ENCODE peak calls at places on chromosomes 2 and 18, in seven cellular contexts. D is kidney epithelial cell, Q is astrocyte, R is colonic mucosa, M is Calu3, N is WTC11, U is fibroblast of lung. Y is an unnamed sample.

GRCh38 chr18:37238271-37238670 is 327.3 kb downstream of the CELF4 start:
- DNase-seq in D (no peak), Q (no peak), R (no peak), M (no peak), N (no peak), U (no peak), Y (no peak)

GRCh38 chr2:212548459-212548815 is 9.8 kb upstream of the ERBB4 start:
- DNase-seq in D (no peak), Q (peak; percentile 29), R (no peak), M (peak; percentile 39), N (no peak), U (peak; percentile 34), Y (no peak)

GRCh38 chr18:58325521-58325908 is 281.5 kb downstream of the NEDD4L start:
- DNase-seq in D (no peak), Q (no peak), R (no peak), M (no peak), N (no peak), U (no peak), Y (no peak)

GRCh38 chr2:162156149-162156548 is 4.1 kb upstream of the GCG start:
- DNase-seq in D (no peak), Q (no peak), R (no peak), M (no peak), N (no peak), U (no peak), Y (no peak)

GRCh38 chr2:127161176-127162136 is 54.5 kb upstream of the BIN1 start:
- DNase-seq in D (no peak), Q (no peak), R (no peak), M (no peak), N (no peak), U (no peak), Y (no peak)

GRCh38 chr18:76491801-76492668 is 3.0 kb downstream of the ZNF516 start:
- DNase-seq in D (no peak), Q (peak; percentile 40), R (peak; percentile 56), M (peak; percentile 40), N (peak; percentile 33), U (peak; percentile 52), Y (no peak)

GRCh38 chr2:119423041-119423440 is 8.6 kb upstream of the TMEM37 start:
- DNase-seq in D (no peak), Q (no peak), R (no peak), M (no peak), N (no peak), U (no peak), Y (no peak)

GRCh38 chr2:3453196-3453845 is 66.0 kb downstream of the ADI1 start:
- DNase-seq in D (no peak), Q (no peak), R (no peak), M (no peak), N (no peak), U (no peak), Y (no peak)

GRCh38 chr2:60555794-60556161 is 2.3 kb upstream of the BCL11A start:
- DNase-seq in D (no peak), Q (no peak), R (no peak), M (no peak), N (no peak), U (no peak), Y (no peak)

GRCh38 chr2:229090231-229090630 is 180.9 kb downstream of the PID1 start:
- DNase-seq in D (no peak), Q (no peak), R (peak; percentile 23), M (no peak), N (no peak), U (peak; percentile 9), Y (no peak)

GRCh38 chr2:45938649-45939511 is 287.4 kb downstream of the PRKCE start:
- DNase-seq in D (peak; percentile 94), Q (peak; percentile 94), R (peak; percentile 88), M (peak; percentile 78), N (no peak), U (peak; percentile 96), Y (peak; percentile 88)

GRCh38 chr2:234974501-234975385 is 22.9 kb downstream of the SH3BP4 start:
- DNase-seq in D (no peak), Q (peak; percentile 85), R (no peak), M (no peak), N (no peak), U (peak; percentile 89), Y (no peak)
- TF ChIP-seq CTCF in D (no peak), Q (no peak), R (no peak), M (no peak), N (no peak), U (no peak), Y (no peak)

GRCh38 chr2:160157861-160158813 is 41.9 kb downstream of the ITGB6 start:
- DNase-seq in D (no peak), Q (peak; percentile 67), R (no peak), M (no peak), N (no peak), U (peak; percentile 72), Y (peak; percentile 44)

GRCh38 chr2:160156665-160157064 is 43.4 kb downstream of the ITGB6 start:
- DNase-seq in D (peak; percentile 42), Q (peak; percentile 65), R (no peak), M (no peak), N (no peak), U (peak; percentile 78), Y (no peak)

DNA sequence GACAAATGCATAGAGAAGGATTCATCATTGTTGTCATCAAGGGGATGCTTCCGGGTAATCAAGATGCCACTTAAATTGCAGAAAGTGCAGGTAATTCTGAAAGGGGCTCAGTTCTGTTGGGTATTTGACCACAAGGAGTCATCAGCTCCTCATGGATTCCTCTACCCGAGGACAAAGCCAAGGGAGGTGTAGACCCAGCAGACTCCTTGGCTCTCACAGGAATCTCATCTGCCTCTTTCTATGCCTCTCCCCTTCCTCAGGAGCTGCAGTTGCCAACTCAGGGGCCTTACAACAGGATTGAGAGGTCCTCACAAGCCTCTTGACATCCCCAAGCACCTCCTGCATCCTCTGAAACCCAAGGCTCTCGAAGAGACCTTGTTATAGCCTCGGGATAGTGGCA is 44.0 kb downstream of the ITGB6 start:
- DNase-seq in D (no peak), Q (no peak), R (no peak), M (no peak), N (no peak), U (peak; percentile 10), Y (no peak)
- TF ChIP-seq CTCF in D (no peak), Q (no peak), R (no peak), M (no peak), N (no peak), U (no peak), Y (no peak)

GRCh38 chr2:47129191-47129711 is 25.9 kb downstream of the STPG4 start:
- DNase-seq in D (no peak), Q (no peak), R (no peak), M (no peak), N (no peak), U (no peak), Y (no peak)
- TF ChIP-seq CTCF in D (no peak), Q (no peak), R (no peak), M (no peak), N (no peak), U (no peak), Y (no peak)

DNA sequence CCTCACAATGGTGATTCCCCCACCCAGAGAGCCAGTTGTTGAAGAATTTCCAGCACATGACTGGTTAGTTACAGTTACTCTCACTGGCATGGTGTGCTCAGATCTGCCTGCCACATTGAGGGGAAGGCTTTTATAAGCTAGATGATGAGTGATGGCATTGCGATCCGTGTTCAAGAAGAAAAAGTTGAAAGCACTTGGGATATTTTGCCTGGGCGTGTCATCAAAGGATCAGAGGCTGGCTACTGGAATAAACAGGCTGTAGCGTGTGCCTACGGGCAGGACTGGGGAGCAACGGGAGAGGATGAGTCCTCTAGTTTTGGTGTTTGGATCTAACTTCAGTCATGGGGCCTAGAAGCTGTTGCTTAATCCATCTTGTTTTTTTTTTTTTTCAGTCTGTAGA is 175.0 kb downstream of the SETBP1 start:
- DNase-seq in D (no peak), Q (no peak), R (no peak), M (no peak), N (no peak), U (no peak), Y (no peak)
- TF ChIP-seq CTCF in D (no peak), Q (no peak), R (no peak), M (no peak), N (no peak), U (no peak), Y (no peak)

DNA sequence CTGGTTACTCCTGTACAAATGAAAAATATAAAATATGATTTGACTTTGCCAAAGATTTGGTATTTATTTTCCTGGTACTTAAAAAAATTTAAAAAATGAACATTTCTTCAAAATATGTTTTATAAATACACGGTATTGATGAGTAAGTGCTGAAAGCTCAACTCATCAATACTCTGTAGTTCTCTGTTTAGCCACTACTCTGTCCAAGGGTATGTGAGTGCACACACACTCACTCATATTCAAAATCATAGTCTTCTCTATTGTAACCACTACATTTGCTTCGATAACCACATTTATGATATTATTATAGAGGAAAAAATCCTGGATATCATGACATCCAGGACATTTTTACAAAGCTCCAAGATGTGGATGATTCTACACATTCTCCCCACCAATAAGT is 40.1 kb upstream of the GALNT5 start:
- DNase-seq in D (no peak), Q (no peak), R (no peak), M (no peak), N (no peak), U (no peak), Y (no peak)
- TF ChIP-seq CTCF in D (no peak), Q (no peak), R (no peak), M (no peak), N (no peak), U (no peak), Y (no peak)

Y was measured in AG04449.